ENCODE peak calls at places on chromosomes 5 and 9, in six cellular contexts. E, W, Y, S, Z and L are unnamed samples.

GRCh38 chr5:37071487-37071886 is 177.7 kb downstream of the CPLANE1 start:
- DNase-seq in E (no peak), W (no peak), Y (no peak), S (no peak), Z (no peak), L (no peak)

GRCh38 chr9:135461936-135462335 is 17.6 kb upstream of the PPP1R26 start:
- DNase-seq in E (no peak), W (no peak), Y (no peak), S (no peak), Z (no peak), L (no peak)

GRCh38 chr9:27732494-27732893 is 159.2 kb upstream of the C9orf72 start:
- DNase-seq in E (no peak), W (no peak), Y (no peak), S (no peak), Z (no peak), L (no peak)

GRCh38 chr5:139551490-139551889 is 9.6 kb upstream of the UBE2D2 start:
- DNase-seq in E (no peak), W (no peak), Y (no peak), S (no peak), Z (no peak), L (no peak)

GRCh38 chr5:161051920-161052500 is 200.0 kb upstream of the ATP10B start:
- DNase-seq in E (no peak), W (peak; percentile 38), Y (no peak), S (no peak), Z (no peak), L (no peak)

GRCh38 chr5:73183491-73183891 is 10.5 kb downstream of the TMEM174 start:
- DNase-seq in E (peak; percentile 77), W (no peak), Y (no peak), S (no peak), Z (no peak), L (no peak)

GRCh38 chr9:16029056-16029615 is 476.3 kb downstream of the CCDC171 start:
- DNase-seq in E (no peak), W (peak; percentile 63), Y (no peak), S (no peak), Z (no peak), L (no peak)

GRCh38 chr9:135641047-135641446 is 1.7 kb upstream of the GLT6D1 start:
- DNase-seq in E (no peak), W (no peak), Y (no peak), S (no peak), Z (no peak), L (no peak)

GRCh38 chr5:127673401-127673800 is 24.5 kb downstream of the CTXN3 start:
- DNase-seq in E (no peak), W (no peak), Y (no peak), S (no peak), Z (no peak), L (no peak)

GRCh38 chr5:73199671-73200070 is 26.7 kb downstream of the TMEM174 start:
- DNase-seq in E (no peak), W (no peak), Y (no peak), S (no peak), Z (no peak), L (no peak)

GRCh38 chr9:34399729-34400128 is 23.0 kb upstream of the MYORG start:
- DNase-seq in E (no peak), W (no peak), Y (no peak), S (no peak), Z (no peak), L (no peak)

GRCh38 chr5:96067251-96067650 is 105.6 kb upstream of the ELL2 start:
- DNase-seq in E (no peak), W (peak; percentile 66), Y (no peak), S (no peak), Z (no peak), L (no peak)

GRCh38 chr9:77507212-77507961 is 140.7 kb downstream of the GNA14 start:
- DNase-seq in E (no peak), W (peak; percentile 65), Y (no peak), S (no peak), Z (no peak), L (no peak)

GRCh38 chr5:128216860-128217531 is 133.4 kb downstream of the SLC12A2 start:
- DNase-seq in E (no peak), W (peak; percentile 95), Y (peak; percentile 24), S (no peak), Z (peak; percentile 15), L (no peak)

GRCh38 chr9:109286571-109286977 is 34.3 kb downstream of the EPB41L4B start:
- DNase-seq in E (no peak), W (peak; percentile 91), Y (no peak), S (no peak), Z (no peak), L (no peak)

GRCh38 chr9:86767373-86767772 is 179.9 kb downstream of the GAS1 start:
- DNase-seq in E (no peak), W (peak; percentile 54), Y (no peak), S (no peak), Z (no peak), L (no peak)

GRCh38 chr5:101626572-101626971 is 669.5 kb downstream of the SLCO4C1 start:
- DNase-seq in E (no peak), W (no peak), Y (no peak), S (no peak), Z (no peak), L (no peak)

GRCh38 chr9:86983260-86984255 is 36.3 kb upstream of the GAS1 start:
- DNase-seq in E (no peak), W (peak; percentile 83), Y (no peak), S (no peak), Z (peak; percentile 28), L (no peak)

GRCh38 chr5:111299831-111300432 is 75.7 kb downstream of the CAMK4 start:
- DNase-seq in E (no peak), W (no peak), Y (no peak), S (no peak), Z (no peak), L (no peak)

GRCh38 chr5:98599016-98599415 is 174.4 kb upstream of the RGMB start:
- DNase-seq in E (no peak), W (no peak), Y (no peak), S (no peak), Z (no peak), L (no peak)

GRCh38 chr5:181242031-181242451 is 1.7 kb downstream of the RACK1 start:
- DNase-seq in E (no peak), W (no peak), Y (no peak), S (no peak), Z (no peak), L (no peak)

GRCh38 chr5:160271396-160271795 is 41.0 kb downstream of the CCNJL start:
- DNase-seq in E (peak; percentile 65), W (no peak), Y (no peak), S (peak; percentile 55), Z (no peak), L (peak; percentile 47)

GRCh38 chr5:44875661-44876250 is 67.0 kb downstream of the MRPS30 start:
- DNase-seq in E (no peak), W (peak; percentile 94), Y (peak; percentile 22), S (no peak), Z (no peak), L (no peak)

GRCh38 chr5:97534166-97534565 is 351.1 kb upstream of the RIOK2 start:
- DNase-seq in E (no peak), W (peak; percentile 87), Y (peak; percentile 15), S (peak; percentile 52), Z (no peak), L (peak; percentile 49)

GRCh38 chr5:68171101-68171558 is 44.4 kb upstream of the PIK3R1 start:
- DNase-seq in E (no peak), W (peak; percentile 62), Y (peak; percentile 38), S (no peak), Z (peak; percentile 72), L (no peak)

GRCh38 chr5:65111961-65112658 is 343.4 kb downstream of the CWC27 start:
- DNase-seq in E (no peak), W (no peak), Y (peak; percentile 11), S (no peak), Z (no peak), L (no peak)

GRCh38 chr9:92100237-92100911 is 14.8 kb downstream of the SPTLC1 start:
- DNase-seq in E (no peak), W (peak; percentile 86), Y (peak; percentile 31), S (no peak), Z (no peak), L (no peak)

GRCh38 chr5:17113174-17113941 is 104.1 kb upstream of the BASP1 start:
- DNase-seq in E (no peak), W (peak; percentile 97), Y (no peak), S (no peak), Z (no peak), L (no peak)

GRCh38 chr5:96582343-96582742 is 79.8 kb upstream of the CAST start:
- DNase-seq in E (no peak), W (peak; percentile 72), Y (no peak), S (no peak), Z (no peak), L (peak; percentile 48)

GRCh38 chr5:150021491-150022162 is 21.1 kb downstream of the HMGXB3 start:
- DNase-seq in E (no peak), W (peak; percentile 91), Y (peak; percentile 84), S (no peak), Z (peak; percentile 48), L (no peak)

GRCh38 chr5:177371705-177372533 is 12.3 kb upstream of the SLC34A1 start:
- DNase-seq in E (no peak), W (no peak), Y (no peak), S (no peak), Z (no peak), L (no peak)

GRCh38 chr5:120901199-120901598 is 437.1 kb downstream of the PRR16 start:
- DNase-seq in E (no peak), W (no peak), Y (no peak), S (no peak), Z (no peak), L (no peak)

DNA sequence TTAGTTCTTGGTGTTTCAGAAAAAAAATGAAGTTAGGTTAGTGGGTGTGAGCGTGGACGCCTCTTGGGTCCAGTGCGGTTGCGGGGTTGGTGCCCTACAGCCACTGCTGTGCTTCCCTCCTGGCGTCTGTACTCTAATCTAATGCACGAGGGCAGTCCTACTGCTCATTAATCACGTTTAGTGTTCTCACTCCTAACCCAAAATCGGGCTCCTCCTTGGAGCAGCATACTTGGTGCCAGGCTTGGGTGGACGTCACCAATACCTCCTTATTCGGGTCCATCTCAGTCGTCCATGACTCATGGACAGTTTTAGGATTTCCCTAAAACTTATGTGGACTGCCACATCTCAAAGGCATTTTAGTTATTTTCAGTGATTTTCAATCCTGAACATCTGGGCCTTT is 41.6 kb downstream of the TRIO start:
- DNase-seq in E (no peak), W (peak; percentile 90), Y (no peak), S (no peak), Z (no peak), L (no peak)
- H3K4me1 ChIP-seq in E (peaks cover 28% of the 10 kb centered on the region), W (peaks cover 59% of the 10 kb centered on the region), Y (peaks cover 54% of the 10 kb centered on the region), S (peaks cover 26% of the 10 kb centered on the region), Z (peaks cover 82% of the 10 kb centered on the region), L (peaks cover 22% of the 10 kb centered on the region)

GRCh38 chr9:131657031-131657377 is 82.9 kb downstream of the RAPGEF1 start:
- DNase-seq in E (peak; percentile 57), W (no peak), Y (no peak), S (no peak), Z (no peak), L (no peak)
- H3K4me1 ChIP-seq in E (peaks cover 54% of the 10 kb centered on the region), W (peaks cover 11% of the 10 kb centered on the region), Y (peaks cover 37% of the 10 kb centered on the region), S (peaks cover 36% of the 10 kb centered on the region), Z (peaks cover 84% of the 10 kb centered on the region), L (no peaks in the 10 kb centered on the region)

GRCh38 chr9:20601292-20601691 is 21.0 kb downstream of the MLLT3 start:
- DNase-seq in E (no peak), W (no peak), Y (no peak), S (no peak), Z (no peak), L (no peak)
- H3K4me1 ChIP-seq in E (peaks cover 24% of the 10 kb centered on the region), W (peaks cover 8% of the 10 kb centered on the region), Y (peaks cover 38% of the 10 kb centered on the region), S (peaks cover 43% of the 10 kb centered on the region), Z (peaks cover 29% of the 10 kb centered on the region), L (peaks cover 17% of the 10 kb centered on the region)

GRCh38 chr5:33271606-33272005 is 169.2 kb upstream of the TARS1 start:
- DNase-seq in E (no peak), W (peak; percentile 54), Y (no peak), S (no peak), Z (no peak), L (no peak)
- H3K4me1 ChIP-seq in E (no peaks in the 10 kb centered on the region), W (peaks cover 5% of the 10 kb centered on the region), Y (peaks cover under 1% of the 10 kb centered on the region), S (no peaks in the 10 kb centered on the region), Z (no peaks in the 10 kb centered on the region), L (no peaks in the 10 kb centered on the region)